ENCODE peak calls at places on chromosomes 2 and 18, in seven cellular contexts. E, W, X, M, V, B and T are unnamed samples.

GRCh38 chr2:240622631-240623235 is 2.5 kb upstream of the GPR35 start:
- DNase-seq in X (no peak), B (no peak), V (no peak), W (peak; percentile 80), M (no peak), E (no peak), T (no peak)

GRCh38 chr2:241226723-241227634 is 38.5 kb downstream of the ANO7 start:
- DNase-seq in W (no peak), M (no peak), V (no peak), E (no peak), B (no peak), X (no peak), T (no peak)

GRCh38 chr2:107685587-107685986 is 141.1 kb upstream of the RGPD4 start:
- DNase-seq in M (no peak), W (no peak), X (no peak), E (no peak), V (no peak), B (no peak), T (no peak)

GRCh38 chr2:236833501-236834186 is 252.0 kb upstream of the COPS8 start:
- DNase-seq in X (peak; percentile 82), W (no peak), E (no peak), B (no peak), M (peak; percentile 77), V (no peak), T (no peak)

GRCh38 chr2:196169521-196169920 is 1.9 kb downstream of the STK17B start:
- DNase-seq in E (no peak), W (no peak), X (no peak), M (no peak), B (no peak), V (no peak), T (no peak)

GRCh38 chr2:96977631-96978195 is 8.7 kb downstream of the FAM178B start:
- DNase-seq in E (no peak), X (peak; percentile 82), V (peak; percentile 34), B (no peak), W (no peak), M (peak; percentile 90), T (no peak)

GRCh38 chr18:50697509-50697908 is 122.3 kb downstream of the MRO start:
- DNase-seq in W (no peak), V (no peak), X (no peak), M (no peak), E (peak; percentile 21), B (no peak), T (no peak)

GRCh38 chr2:159712929-159713575 is 746 bp downstream of the MARCHF7 start:
- DNase-seq in V (peak; percentile 56), X (peak; percentile 15), E (no peak), M (peak; percentile 18), W (no peak), B (no peak), T (peak; percentile 48)

GRCh38 chr2:28080911-28081310 is 190.4 kb downstream of the BABAM2 start:
- DNase-seq in E (no peak), W (no peak), M (peak; percentile 83), V (no peak), X (no peak), B (no peak), T (peak; percentile 51)

GRCh38 chr2:196944570-196944969 is 18.1 kb upstream of the PGAP1 start:
- DNase-seq in E (no peak), X (no peak), V (no peak), M (no peak), B (no peak), W (no peak), T (no peak)

GRCh38 chr2:212032536-212033219 is 505.9 kb downstream of the ERBB4 start:
- DNase-seq in W (no peak), B (no peak), V (peak; percentile 9), M (peak; percentile 35), E (no peak), X (peak; percentile 11), T (peak; percentile 32)

GRCh38 chr2:36849265-36849664 is 117.1 kb downstream of the STRN start:
- DNase-seq in W (no peak), X (no peak), B (no peak), E (no peak), M (no peak), V (no peak), T (no peak)

GRCh38 chr2:102103992-102104871 is 38.3 kb upstream of the IL1R1 start:
- DNase-seq in X (peak; percentile 61), B (peak; percentile 92), W (peak; percentile 88), M (peak; percentile 82), E (peak; percentile 82), V (peak; percentile 80), T (peak; percentile 70)